ENCODE peak calls at places on chromosomes 7 and 10, in four cellular contexts. Y is BE2C, W is GM13977, F is prostate gland. A is an unnamed sample.

GRCh38 chr7:134632937-134633540 is 13.6 kb upstream of the BPGM start:
- DNase-seq in Y (peak), W (no peak), F (no peak), A (peak)

GRCh38 chr7:105851064-105851463 is 25.3 kb downstream of the ATXN7L1 start:
- DNase-seq in Y (no peak), W (no peak), F (no peak), A (no peak)

GRCh38 chr7:127732306-127732705 is 80.3 kb downstream of the SND1 start:
- DNase-seq in Y (no peak), W (no peak), F (no peak), A (no peak)

GRCh38 chr7:133059263-133059662 is 22.6 kb downstream of the CHCHD3 start:
- DNase-seq in Y (no peak), W (no peak), F (no peak), A (no peak)

GRCh38 chr7:28036748-28037147 is 143.8 kb downstream of the JAZF1 start:
- DNase-seq in Y (no peak), W (no peak), F (peak), A (no peak)

GRCh38 chr7:26658698-26659084 is 205.7 kb downstream of the SKAP2 start:
- DNase-seq in Y (no peak), W (no peak), F (no peak), A (no peak)

GRCh38 chr10:22821501-22821900 is 106.4 kb upstream of the ARMC3 start:
- DNase-seq in Y (no peak), W (no peak), F (no peak), A (no peak)

GRCh38 chr7:23863209-23863798 is 153.3 kb downstream of the STK31 start:
- DNase-seq in Y (peak), W (peak), F (no peak), A (peak)

GRCh38 chr7:106041140-106041717 is 70.9 kb downstream of the SYPL1 start:
- DNase-seq in Y (peak), W (peak), F (no peak), A (no peak)

GRCh38 chr7:120724448-120724847 is 133.5 kb downstream of the TSPAN12 start:
- DNase-seq in Y (no peak), W (no peak), F (no peak), A (no peak)

GRCh38 chr7:124155400-124156022 is 122.6 kb upstream of the TMEM229A start:
- DNase-seq in Y (no peak), W (peak), F (no peak), A (peak)

GRCh38 chr7:22193361-22194016 is 163.5 kb downstream of the RAPGEF5 start:
- DNase-seq in Y (no peak), W (no peak), F (no peak), A (no peak)

GRCh38 chr7:137078781-137079180 is 210.3 kb downstream of the CHRM2 start:
- DNase-seq in Y (no peak), W (no peak), F (no peak), A (no peak)

GRCh38 chr7:25720427-25720826 is 431.6 kb upstream of the NFE2L3 start:
- DNase-seq in Y (no peak), W (no peak), F (no peak), A (no peak)

GRCh38 chr10:111057006-111057405 is 19.8 kb upstream of the ADRA2A start:
- DNase-seq in Y (no peak), W (no peak), F (no peak), A (no peak)

GRCh38 chr7:30145521-30145920 is 10.7 kb downstream of the MTURN start:
- DNase-seq in Y (no peak), W (no peak), F (no peak), A (no peak)

GRCh38 chr10:29627201-29628105 is 7.3 kb downstream of the SVIL start:
- DNase-seq in Y (no peak), W (no peak), F (no peak), A (peak)

GRCh38 chr7:108454674-108455523 is 1.3 kb downstream of the NRCAM start:
- DNase-seq in Y (peak), W (peak), F (no peak), A (no peak)

GRCh38 chr7:7962851-7963250 is 5.7 kb upstream of the GLCCI1 start:
- DNase-seq in Y (no peak), W (no peak), F (no peak), A (no peak)

GRCh38 chr10:124266468-124267230 is 152.1 kb downstream of the OAT start:
- DNase-seq in Y (no peak), W (no peak), F (no peak), A (no peak)

GRCh38 chr10:90862908-90863514 is 5.2 kb upstream of the HTR7 start:
- DNase-seq in Y (peak), W (peak), F (no peak), A (no peak)

GRCh38 chr10:28807760-28808613 is 130.7 kb downstream of the BAMBI start:
- DNase-seq in Y (peak), W (no peak), F (no peak), A (no peak)

DNA sequence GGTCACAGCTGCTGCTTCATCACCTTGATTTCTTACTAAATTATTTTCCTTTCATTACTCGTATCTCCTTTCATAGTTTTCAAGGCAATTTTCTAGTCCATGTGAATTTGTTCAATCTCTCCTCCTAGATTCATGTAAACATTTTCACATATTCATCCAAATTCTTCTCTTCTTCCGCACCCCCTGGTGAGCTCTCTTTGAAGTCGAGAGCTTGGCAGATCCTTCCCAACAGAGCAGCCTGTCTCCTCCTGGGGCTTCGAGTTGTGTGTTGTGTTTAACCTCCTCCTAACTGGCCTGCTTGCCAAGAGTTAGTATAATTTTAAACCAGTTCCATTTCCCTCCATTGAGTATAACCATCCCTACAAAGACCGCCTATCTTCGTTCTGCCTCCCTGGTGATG is 272.4 kb upstream of the CELF2 start:
- DNase-seq in Y (no peak), W (no peak), F (no peak), A (no peak)
- TF ChIP-seq CTCF in Y (no peak), W (no peak), F (no peak), A (no peak)

GRCh38 chr10:65620404-65621048 is 1305.3 kb upstream of the LRRTM3 start:
- DNase-seq in Y (no peak), W (no peak), F (no peak), A (no peak)
- TF ChIP-seq CTCF in Y (no peak), W (no peak), F (no peak), A (no peak)

DNA sequence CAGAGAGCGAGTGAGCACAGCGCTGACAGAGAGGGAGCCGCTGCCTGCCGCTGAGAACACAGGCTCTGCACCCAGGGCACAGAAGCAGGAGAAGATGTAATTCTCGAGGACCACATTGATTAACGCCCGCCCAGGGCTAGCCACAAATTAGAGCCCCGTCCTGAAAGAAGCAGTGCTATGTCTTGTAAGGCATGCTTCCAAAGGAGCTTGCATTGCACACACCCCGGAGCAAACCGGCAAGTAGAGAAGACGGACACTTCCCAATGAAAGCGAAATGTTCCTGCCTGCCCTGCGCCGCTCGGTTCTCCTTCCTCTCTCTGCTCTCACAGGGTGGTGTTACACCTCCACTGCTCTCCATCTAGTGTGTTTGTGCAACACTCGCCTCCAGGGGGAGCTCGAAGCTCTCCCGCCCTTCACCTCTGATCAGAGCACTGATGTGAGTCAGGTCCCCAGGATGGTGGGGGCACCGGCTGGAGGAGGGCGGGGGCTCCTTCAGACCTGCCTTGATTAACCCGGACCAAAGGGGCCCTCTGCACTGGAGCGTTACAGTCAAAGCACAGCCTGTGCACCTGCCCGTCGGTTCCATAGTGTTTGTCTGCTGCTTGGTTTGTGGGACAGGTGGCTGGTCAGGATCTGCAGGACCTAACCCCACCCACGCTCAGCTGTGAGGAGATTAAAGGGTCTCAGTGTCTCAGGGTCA is 316.5 kb downstream of the ADARB2 start:
- DNase-seq in Y (peak), W (peak), F (peak), A (peak)
- TF ChIP-seq CTCF in Y (peak), W (peak), F (peak), A (peak)

DNA sequence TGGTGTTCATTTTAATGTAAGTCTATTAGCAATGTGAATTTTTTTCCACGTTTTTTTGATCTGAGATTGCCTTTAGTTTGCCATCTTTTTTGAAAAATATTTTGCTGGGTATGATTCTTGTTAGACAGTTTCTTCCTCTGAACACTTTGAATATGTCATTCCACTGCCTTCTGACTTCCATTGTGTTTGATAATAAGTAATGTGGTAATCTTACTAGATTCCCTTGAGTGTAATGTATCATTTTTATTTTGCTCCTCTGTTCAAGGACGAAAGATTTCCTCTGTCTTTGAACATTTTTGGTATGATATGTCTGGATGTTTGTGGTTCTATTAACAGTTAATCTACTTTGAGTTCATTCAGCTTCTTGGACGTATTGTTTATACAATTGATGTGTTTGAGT is 371.4 kb downstream of the SUGCT start:
- DNase-seq in Y (no peak), W (no peak), F (no peak), A (no peak)
- TF ChIP-seq CTCF in Y (no peak), W (no peak), F (no peak), A (no peak)

DNA sequence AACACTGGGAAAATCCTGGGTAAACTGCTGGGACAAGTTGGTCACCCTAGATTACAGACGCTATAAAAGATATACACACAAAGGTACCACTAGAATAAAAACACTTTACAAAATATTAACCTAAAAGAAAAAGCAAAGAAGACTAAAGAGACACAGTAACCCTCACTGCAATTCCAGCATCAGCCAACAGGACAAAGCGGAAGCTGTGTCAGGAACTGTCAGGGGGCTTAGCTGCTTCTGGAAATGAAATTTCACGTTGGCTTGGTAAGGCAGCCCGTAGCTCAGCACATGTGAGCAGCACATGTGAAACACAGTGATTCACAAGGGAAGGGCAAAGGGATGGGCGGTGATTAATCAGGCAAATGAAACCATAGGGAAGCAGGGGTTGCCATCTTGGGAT is 195.3 kb downstream of the MGMT start:
- DNase-seq in Y (no peak), W (no peak), F (no peak), A (no peak)
- TF ChIP-seq CTCF in Y (peak), W (no peak), F (no peak), A (no peak)

GRCh38 chr10:79431891-79432831 is 13.3 kb downstream of the ZCCHC24 start:
- DNase-seq in Y (no peak), W (no peak), F (no peak), A (no peak)

GRCh38 chr10:79434816-79435215 is 10.6 kb downstream of the ZCCHC24 start:
- DNase-seq in Y (no peak), W (no peak), F (no peak), A (no peak)

GRCh38 chr10:79434223-79434687 is 11.2 kb downstream of the ZCCHC24 start:
- DNase-seq in Y (peak), W (no peak), F (no peak), A (no peak)

GRCh38 chr10:79435271-79436065 is 10.0 kb downstream of the ZCCHC24 start:
- DNase-seq in Y (no peak), W (no peak), F (no peak), A (no peak)

DNA sequence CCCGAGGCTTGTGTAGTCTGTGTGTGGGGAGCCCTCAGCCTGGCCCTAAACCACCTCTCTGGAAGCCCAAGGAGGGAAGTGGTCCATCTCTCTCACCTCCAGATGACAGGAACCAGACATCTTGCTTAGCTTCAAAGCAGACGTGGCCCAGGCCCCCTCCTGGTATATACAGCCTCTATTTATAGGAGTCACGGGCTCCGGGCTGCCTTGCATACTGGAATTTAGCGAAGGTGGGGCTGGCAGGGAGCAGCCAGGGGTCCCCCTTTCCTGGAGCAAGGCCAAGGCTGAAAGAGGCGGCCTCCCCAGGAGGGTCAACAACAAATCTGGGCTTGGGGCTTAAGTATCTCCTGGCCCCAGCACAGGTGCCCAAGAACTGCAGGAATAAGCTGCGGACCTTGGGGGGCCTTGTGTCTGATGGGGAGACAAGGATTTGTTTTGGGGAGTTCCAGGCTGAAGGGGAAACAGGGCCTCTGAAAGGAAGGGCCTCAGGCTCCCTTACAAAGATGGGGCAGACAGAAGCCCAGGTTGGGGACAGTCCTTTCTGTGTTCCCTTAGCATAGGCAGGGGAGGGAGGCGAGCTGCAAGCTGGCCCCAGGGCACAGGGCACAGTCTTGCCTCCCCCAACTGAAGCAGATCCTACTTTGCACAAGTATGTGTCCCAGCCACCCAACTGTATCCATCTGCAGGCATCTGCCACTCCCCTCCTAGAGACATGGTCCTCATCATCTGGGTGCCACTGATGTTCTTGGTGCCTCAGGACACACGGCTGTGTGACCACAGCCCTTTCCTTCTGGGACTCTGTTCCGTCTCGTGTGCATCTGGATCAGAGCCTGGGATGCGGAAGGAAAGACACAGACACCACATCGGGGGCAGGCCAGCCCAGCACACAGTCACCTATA is 11.9 kb downstream of the ZCCHC24 start:
- DNase-seq in Y (peak), W (no peak), F (no peak), A (no peak)
- TF ChIP-seq CTCF in Y (no peak), W (no peak), F (no peak), A (no peak)

GRCh38 chr7:47088329-47089067 is 493.4 kb downstream of the TNS3 start:
- DNase-seq in Y (peak), W (peak), F (peak), A (no peak)
- TF ChIP-seq CTCF in Y (peak), W (peak), F (peak), A (peak)

GRCh38 chr7:40447345-40447744 is 312.5 kb downstream of the SUGCT start:
- DNase-seq in Y (peak), W (no peak), F (no peak), A (no peak)
- TF ChIP-seq CTCF in Y (peak), W (peak), F (no peak), A (no peak)

A was measured in LNCaP clone FGC.